ENCODE peak calls at places on chromosomes 13 and 19, in six cellular contexts. V is fibroblast of lung, K is cardiac muscle cell, Q is lung, J is heart left ventricle, Y is transverse colon. G is an unnamed sample.

GRCh38 chr13:98174995-98175394 is 2.1 kb downstream of the RNF113B start:
- DNase-seq in V (no peak), K (no peak), Q (no peak), J (no peak), Y (no peak), G (no peak)

GRCh38 chr13:35530147-35530546 is 53.7 kb upstream of the MAB21L1 start:
- DNase-seq in V (no peak), K (no peak), Q (no peak), J (peak; percentile 42), Y (no peak), G (no peak)

GRCh38 chr19:43425567-43426392 is 11.1 kb downstream of the TEX101 start:
- DNase-seq in V (peak; percentile 19), K (peak; percentile 24), Q (no peak), J (no peak), Y (peak; percentile 92), G (peak; percentile 35)

GRCh38 chr13:73069206-73069815 is 10.5 kb downstream of the KLF5 start:
- DNase-seq in V (no peak), K (no peak), Q (no peak), J (no peak), Y (no peak), G (peak; percentile 39)

GRCh38 chr19:46392252-46392801 is 21.0 kb downstream of the CCDC8 start:
- DNase-seq in V (peak; percentile 84), K (no peak), Q (no peak), J (no peak), Y (no peak), G (no peak)

GRCh38 chr13:40536443-40537113 is 129.9 kb downstream of the FOXO1 start:
- DNase-seq in V (no peak), K (no peak), Q (no peak), J (no peak), Y (peak; percentile 52), G (peak; percentile 58)

GRCh38 chr19:54928299-54928698 is 19.0 kb downstream of the NLRP7 start:
- DNase-seq in V (peak; percentile 2), K (no peak), Q (no peak), J (no peak), Y (no peak), G (no peak)

GRCh38 chr13:93941444-93941843 is 538.0 kb downstream of the DCT start:
- DNase-seq in V (no peak), K (no peak), Q (no peak), J (no peak), Y (no peak), G (no peak)

GRCh38 chr19:51721905-51722304 is 1.9 kb downstream of the HAS1 start:
- DNase-seq in V (no peak), K (no peak), Q (no peak), J (no peak), Y (no peak), G (no peak)

GRCh38 chr19:8366961-8367326 is 3.0 kb downstream of the ANGPTL4 start:
- DNase-seq in V (peak; percentile 83), K (no peak), Q (no peak), J (no peak), Y (peak; percentile 30), G (no peak)

GRCh38 chr19:53908933-53909415 is at the start of gene CACNG7:
- DNase-seq in V (no peak), K (no peak), Q (no peak), J (no peak), Y (no peak), G (no peak)

GRCh38 chr19:4372630-4373367 is 27.5 kb downstream of the SH3GL1 start:
- DNase-seq in V (no peak), K (no peak), Q (no peak), J (no peak), Y (no peak), G (no peak)

GRCh38 chr13:108897955-108898354 is 268.5 kb downstream of the MYO16 start:
- DNase-seq in V (no peak), K (no peak), Q (no peak), J (no peak), Y (no peak), G (no peak)

GRCh38 chr13:45119469-45119989 is 781 bp upstream of the GTF2F2 start:
- DNase-seq in V (peak; percentile 72), K (no peak), Q (no peak), J (no peak), Y (peak; percentile 18), G (no peak)

GRCh38 chr19:49468746-49469447 is 5.1 kb upstream of the FLT3LG start:
- DNase-seq in V (peak; percentile 85), K (peak; percentile 66), Q (peak; percentile 52), J (peak; percentile 86), Y (peak; percentile 77), G (peak; percentile 76)

GRCh38 chr13:39892731-39893293 is 237.3 kb downstream of the COG6 start:
- DNase-seq in V (no peak), K (no peak), Q (no peak), J (peak; percentile 58), Y (no peak), G (no peak)

GRCh38 chr19:51971624-51972023 is 15.0 kb downstream of the ZNF350 start:
- DNase-seq in V (peak; percentile 30), K (no peak), Q (no peak), J (no peak), Y (no peak), G (peak; percentile 6)

GRCh38 chr13:43307921-43308433 is 284.6 kb downstream of the DNAJC15 start:
- DNase-seq in V (peak; percentile 86), K (peak; percentile 80), Q (peak; percentile 77), J (peak; percentile 83), Y (peak; percentile 75), G (peak; percentile 61)

GRCh38 chr13:26495749-26496148 is 61.7 kb upstream of the WASF3 start:
- DNase-seq in V (no peak), K (no peak), Q (no peak), J (no peak), Y (no peak), G (no peak)

GRCh38 chr19:3047307-3048189 is 14.7 kb downstream of the TLE5 start:
- DNase-seq in V (peak; percentile 89), K (peak; percentile 80), Q (peak; percentile 73), J (peak; percentile 59), Y (peak; percentile 92), G (peak; percentile 59)

GRCh38 chr19:2719232-2719735 is 1.9 kb downstream of the DIRAS1 start:
- DNase-seq in V (no peak), K (no peak), Q (no peak), J (no peak), Y (no peak), G (no peak)

GRCh38 chr19:55939206-55939605 is 7.1 kb upstream of the NLRP13 start:
- DNase-seq in V (no peak), K (no peak), Q (no peak), J (no peak), Y (no peak), G (no peak)

GRCh38 chr13:105773241-105773640 is 762.2 kb downstream of the EFNB2 start:
- DNase-seq in V (no peak), K (no peak), Q (no peak), J (no peak), Y (no peak), G (no peak)

GRCh38 chr19:45191324-45191845 is 12.8 kb downstream of the BLOC1S3 start:
- DNase-seq in V (no peak), K (no peak), Q (no peak), J (no peak), Y (no peak), G (peak; percentile 98)

GRCh38 chr19:14406645-14407331 is 12.4 kb downstream of the DDX39A start:
- DNase-seq in V (no peak), K (no peak), Q (no peak), J (no peak), Y (no peak), G (no peak)

GRCh38 chr19:40549007-40549708 is 27.5 kb upstream of the SHKBP1 start:
- DNase-seq in V (peak; percentile 40), K (peak; percentile 91), Q (peak; percentile 58), J (peak; percentile 49), Y (peak; percentile 59), G (no peak)
- TF ChIP-seq CTCF in V (peak; percentile 23), K (peak; percentile 39), Q (peak; percentile 14), J (peak; percentile 58), Y (no peak), G (peak; percentile 57)

DNA sequence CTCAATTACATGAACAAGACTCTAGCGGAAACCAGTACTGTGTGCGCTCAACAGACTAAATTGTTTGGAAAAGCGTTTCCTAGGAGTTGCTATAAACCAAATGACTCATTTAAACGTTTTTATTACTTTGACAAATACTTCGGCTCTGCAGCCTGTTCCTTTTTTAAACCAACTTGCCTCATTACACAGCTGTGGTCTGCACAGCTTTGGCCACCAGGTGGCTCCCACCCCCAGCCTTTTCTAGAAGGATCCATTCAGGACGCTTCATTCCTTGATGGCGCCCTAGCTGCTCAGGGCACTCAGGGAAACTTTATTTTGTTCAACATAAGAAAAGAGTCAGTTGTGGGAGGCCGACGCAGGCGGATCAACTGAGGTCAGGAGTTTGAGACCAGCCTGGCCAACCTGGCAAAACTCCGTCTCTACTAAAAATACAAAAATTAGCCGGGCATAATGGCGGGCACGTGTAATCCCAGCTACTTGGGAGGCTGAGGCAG is 41.0 kb upstream of the XPO4 start:
- DNase-seq in V (peak; percentile 98), K (peak; percentile 81), Q (peak; percentile 88), J (peak; percentile 85), Y (peak; percentile 91), G (peak; percentile 82)
- H3K27ac ChIP-seq in V (peak overlapping the region; percentile 95), K (no peak overlapping the region), Q (no peak overlapping the region), J (no peak overlapping the region), Y (peak overlapping the region; percentile 78), G (no peak overlapping the region)

GRCh38 chr19:18475762-18476331 is 37.9 kb upstream of the ISYNA1 start:
- DNase-seq in V (no peak), K (no peak), Q (no peak), J (no peak), Y (no peak), G (no peak)

GRCh38 chr19:18477974-18478373 is 40.0 kb upstream of the ISYNA1 start:
- DNase-seq in V (no peak), K (no peak), Q (no peak), J (no peak), Y (no peak), G (no peak)

GRCh38 chr19:18476507-18477041 is 38.6 kb upstream of the ISYNA1 start:
- DNase-seq in V (no peak), K (no peak), Q (no peak), J (no peak), Y (no peak), G (no peak)

GRCh38 chr19:18478545-18479311 is 40.8 kb upstream of the ISYNA1 start:
- DNase-seq in V (peak; percentile 84), K (no peak), Q (peak; percentile 82), J (peak; percentile 81), Y (peak; percentile 76), G (peak; percentile 67)

DNA sequence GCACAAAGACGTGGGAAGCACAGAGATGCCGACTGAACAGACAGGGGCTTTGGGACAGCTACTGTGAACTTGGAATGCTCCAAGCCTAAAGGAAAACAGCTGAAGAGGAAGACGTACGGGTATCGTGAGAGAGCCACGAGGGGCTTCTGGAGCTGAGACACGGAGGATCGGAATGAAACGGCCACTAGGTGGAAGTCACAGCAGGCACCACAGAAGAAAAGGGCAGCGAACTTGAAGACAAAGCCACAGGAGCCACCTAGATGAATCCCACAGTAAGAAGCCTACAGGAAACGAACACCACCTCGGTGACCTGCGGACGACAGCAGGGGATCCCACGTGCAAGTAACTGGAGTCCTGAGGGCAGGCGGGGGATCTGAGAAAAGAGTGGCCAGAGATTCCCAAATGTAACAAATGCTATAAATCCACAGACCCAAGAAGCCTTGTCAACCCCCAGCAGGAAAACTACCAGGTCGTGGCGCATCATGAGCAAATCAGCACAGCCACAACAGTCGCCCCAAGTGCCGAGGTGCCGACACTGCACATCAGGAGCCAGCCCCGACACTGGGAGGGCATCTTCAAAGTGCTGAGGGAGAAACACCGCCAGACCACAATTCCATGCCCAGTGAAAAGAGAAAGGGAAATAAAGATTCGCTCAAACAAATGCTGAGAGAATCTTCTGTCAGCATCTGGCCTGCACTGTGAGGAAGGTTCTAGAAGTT is 39.3 kb upstream of the ISYNA1 start:
- DNase-seq in V (no peak), K (no peak), Q (no peak), J (no peak), Y (no peak), G (no peak)
- H3K4me1 ChIP-seq in V (peaks cover 17% of the 10 kb centered on the region), K (peaks cover 7% of the 10 kb centered on the region), Q (peaks cover 44% of the 10 kb centered on the region), J (peaks cover 52% of the 10 kb centered on the region), Y (peaks cover 65% of the 10 kb centered on the region), G (peaks cover 21% of the 10 kb centered on the region)

GRCh38 chr19:35140898-35141626 is 2.0 kb upstream of the FXYD7 start:
- DNase-seq in V (peak; percentile 85), K (peak; percentile 94), Q (peak; percentile 95), J (peak; percentile 91), Y (peak; percentile 97), G (peak; percentile 61)
- TF ChIP-seq CTCF in V (peak; percentile 42), K (peak; percentile 45), Q (peak; percentile 14), J (peak; percentile 60), Y (no peak), G (peak; percentile 80)

G was measured in foreskin keratinocyte.